ENCODE peak calls at places on chromosomes 2 and 18, in six cellular contexts. E, P, I, V, M and F are unnamed samples.

GRCh38 chr18:75305984-75306383 is 95.4 kb downstream of the TSHZ1 start:
- DNase-seq in E (no peak), P (no peak), I (no peak), V (no peak), M (no peak), F (no peak)

GRCh38 chr2:75142081-75142480 is 57.2 kb downstream of the TACR1 start:
- DNase-seq in E (no peak), P (no peak), I (no peak), V (no peak), M (no peak), F (no peak)

GRCh38 chr18:35590935-35591334 is 9.4 kb downstream of the GALNT1 start:
- DNase-seq in E (no peak), P (peak; percentile 60), I (no peak), V (peak; percentile 45), M (no peak), F (no peak)

GRCh38 chr2:188786368-188786781 is 187.8 kb upstream of the COL3A1 start:
- DNase-seq in E (no peak), P (peak; percentile 79), I (no peak), V (peak; percentile 90), M (no peak), F (no peak)

GRCh38 chr2:217515615-217516309 is 487.0 kb downstream of the TNS1 start:
- DNase-seq in E (no peak), P (no peak), I (no peak), V (no peak), M (no peak), F (no peak)

GRCh38 chr2:181022652-181023051 is 42.2 kb downstream of the UBE2E3 start:
- DNase-seq in E (no peak), P (no peak), I (no peak), V (no peak), M (no peak), F (no peak)

GRCh38 chr2:77484026-77484425 is 38.1 kb downstream of the LRRTM4 start:
- DNase-seq in E (no peak), P (no peak), I (no peak), V (peak; percentile 83), M (no peak), F (peak; percentile 78)

GRCh38 chr2:31660165-31660564 is 79.4 kb upstream of the SRD5A2 start:
- DNase-seq in E (no peak), P (no peak), I (no peak), V (no peak), M (no peak), F (no peak)

GRCh38 chr2:1970341-1970740 is 226.0 kb upstream of the PXDN start:
- DNase-seq in E (no peak), P (no peak), I (no peak), V (no peak), M (no peak), F (no peak)

GRCh38 chr18:23784811-23785245 is 95.6 kb downstream of the LAMA3 start:
- DNase-seq in E (no peak), P (peak; percentile 93), I (peak; percentile 10), V (peak; percentile 41), M (no peak), F (peak; percentile 71)

GRCh38 chr2:70771446-70771845 is 3.4 kb upstream of the ADD2 start:
- DNase-seq in E (no peak), P (no peak), I (no peak), V (no peak), M (no peak), F (no peak)

GRCh38 chr18:10431680-10432079 is 22.8 kb upstream of the APCDD1 start:
- DNase-seq in E (no peak), P (no peak), I (no peak), V (no peak), M (no peak), F (no peak)

GRCh38 chr18:3547891-3548615 is 98.1 kb downstream of the TGIF1 start:
- DNase-seq in E (no peak), P (no peak), I (no peak), V (no peak), M (no peak), F (no peak)

GRCh38 chr2:134712334-134712733 is 6.5 kb downstream of the TMEM163 start:
- DNase-seq in E (no peak), P (no peak), I (no peak), V (no peak), M (no peak), F (no peak)
- H3K4me2 ChIP-seq in E (no peak overlapping the region), P (no peak overlapping the region), I (no peak overlapping the region), V (peak overlapping the region; percentile 34), M (no peak overlapping the region), F (no peak overlapping the region)

GRCh38 chr18:41324020-41324791 is 630.8 kb upstream of the PIK3C3 start:
- DNase-seq in E (no peak), P (peak; percentile 17), I (no peak), V (peak; percentile 26), M (no peak), F (no peak)
- H2BK15ac ChIP-seq in E (no peak overlapping the region), P (peak overlapping the region; percentile 96), I (no peak overlapping the region), V (no peak overlapping the region), M (no peak overlapping the region), F (no peak overlapping the region)

GRCh38 chr2:11375689-11376027 is 31.2 kb upstream of the ROCK2 start:
- DNase-seq in E (no peak), P (no peak), I (no peak), V (no peak), M (no peak), F (no peak)

GRCh38 chr2:11376071-11376470 is 31.6 kb upstream of the ROCK2 start:
- DNase-seq in E (no peak), P (no peak), I (no peak), V (no peak), M (no peak), F (no peak)

GRCh38 chr2:11375025-11375688 is 30.7 kb upstream of the ROCK2 start:
- DNase-seq in E (no peak), P (no peak), I (no peak), V (peak; percentile 23), M (no peak), F (no peak)

GRCh38 chr2:11379558-11379957 is 35.1 kb upstream of the ROCK2 start:
- DNase-seq in E (no peak), P (peak; percentile 47), I (no peak), V (peak; percentile 32), M (no peak), F (no peak)

GRCh38 chr2:11377915-11378649 is 33.6 kb upstream of the ROCK2 start:
- DNase-seq in E (no peak), P (peak; percentile 79), I (no peak), V (peak; percentile 57), M (no peak), F (no peak)
- H3K9ac ChIP-seq in E (no peak overlapping the region), P (peak overlapping the region; percentile 44), I (no peak overlapping the region), V (peak overlapping the region; percentile 82), M (no peak overlapping the region), F (no peak overlapping the region)

GRCh38 chr2:108919571-108920373 is 69.2 kb downstream of the EDAR start:
- DNase-seq in E (no peak), P (no peak), I (no peak), V (no peak), M (no peak), F (no peak)

GRCh38 chr2:108918941-108919341 is 70.1 kb downstream of the EDAR start:
- DNase-seq in E (no peak), P (no peak), I (no peak), V (no peak), M (no peak), F (no peak)

GRCh38 chr2:108917078-108917440 is 72.0 kb downstream of the EDAR start:
- DNase-seq in E (peak; percentile 14), P (peak; percentile 20), I (no peak), V (no peak), M (no peak), F (no peak)

GRCh38 chr2:108917526-108917925 is 71.5 kb downstream of the EDAR start:
- DNase-seq in E (peak; percentile 3), P (no peak), I (no peak), V (no peak), M (no peak), F (no peak)

DNA sequence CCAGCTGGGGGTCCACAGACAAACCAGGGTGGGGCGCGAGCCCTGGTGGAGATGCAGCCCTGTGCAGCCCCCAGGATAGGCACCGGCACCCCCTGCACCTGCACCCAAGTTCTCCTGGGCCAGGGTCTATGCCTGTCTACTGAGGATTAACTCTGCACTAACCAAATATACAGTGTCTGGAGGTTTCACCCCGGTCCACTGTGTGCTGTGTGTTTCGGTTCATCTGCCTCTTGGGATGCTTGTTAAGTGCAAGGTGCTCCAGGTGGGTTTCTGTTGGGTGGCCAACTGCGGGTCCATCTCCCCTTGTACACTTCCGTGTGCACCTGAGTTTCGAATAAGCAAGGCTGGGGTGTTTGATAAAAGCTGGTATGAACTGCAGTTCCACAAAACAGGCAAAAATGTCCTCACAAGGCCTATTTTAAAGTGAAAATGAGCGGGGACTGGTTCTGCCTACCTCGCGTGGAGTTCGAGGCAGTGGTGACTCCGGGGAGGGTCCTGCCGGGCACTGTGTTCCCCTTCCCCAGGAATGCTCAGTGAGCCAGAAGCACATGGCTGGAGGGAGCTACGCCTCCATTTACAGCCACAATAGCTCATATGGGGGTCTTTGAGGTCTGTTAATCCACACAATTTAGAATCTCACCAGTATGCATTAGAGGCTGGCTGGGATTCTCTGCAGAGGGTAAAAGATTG is 70.7 kb downstream of the EDAR start:
- DNase-seq in E (no peak), P (no peak), I (no peak), V (no peak), M (no peak), F (no peak)
- H3K4me2 ChIP-seq in E (no peak overlapping the region), P (no peak overlapping the region), I (no peak overlapping the region), V (no peak overlapping the region), M (no peak overlapping the region), F (no peak overlapping the region)

GRCh38 chr18:45276878-45277277 is 338.4 kb upstream of the SLC14A2 start:
- DNase-seq in E (no peak), P (no peak), I (no peak), V (no peak), M (no peak), F (no peak)

GRCh38 chr18:45282101-45282812 is 333.0 kb upstream of the SLC14A2 start:
- DNase-seq in E (no peak), P (no peak), I (no peak), V (no peak), M (no peak), F (no peak)

GRCh38 chr18:45284174-45284573 is 331.1 kb upstream of the SLC14A2 start:
- DNase-seq in E (peak; percentile 31), P (no peak), I (no peak), V (no peak), M (no peak), F (peak; percentile 55)

GRCh38 chr18:45277870-45278269 is 337.4 kb upstream of the SLC14A2 start:
- DNase-seq in E (no peak), P (no peak), I (no peak), V (no peak), M (no peak), F (no peak)

DNA sequence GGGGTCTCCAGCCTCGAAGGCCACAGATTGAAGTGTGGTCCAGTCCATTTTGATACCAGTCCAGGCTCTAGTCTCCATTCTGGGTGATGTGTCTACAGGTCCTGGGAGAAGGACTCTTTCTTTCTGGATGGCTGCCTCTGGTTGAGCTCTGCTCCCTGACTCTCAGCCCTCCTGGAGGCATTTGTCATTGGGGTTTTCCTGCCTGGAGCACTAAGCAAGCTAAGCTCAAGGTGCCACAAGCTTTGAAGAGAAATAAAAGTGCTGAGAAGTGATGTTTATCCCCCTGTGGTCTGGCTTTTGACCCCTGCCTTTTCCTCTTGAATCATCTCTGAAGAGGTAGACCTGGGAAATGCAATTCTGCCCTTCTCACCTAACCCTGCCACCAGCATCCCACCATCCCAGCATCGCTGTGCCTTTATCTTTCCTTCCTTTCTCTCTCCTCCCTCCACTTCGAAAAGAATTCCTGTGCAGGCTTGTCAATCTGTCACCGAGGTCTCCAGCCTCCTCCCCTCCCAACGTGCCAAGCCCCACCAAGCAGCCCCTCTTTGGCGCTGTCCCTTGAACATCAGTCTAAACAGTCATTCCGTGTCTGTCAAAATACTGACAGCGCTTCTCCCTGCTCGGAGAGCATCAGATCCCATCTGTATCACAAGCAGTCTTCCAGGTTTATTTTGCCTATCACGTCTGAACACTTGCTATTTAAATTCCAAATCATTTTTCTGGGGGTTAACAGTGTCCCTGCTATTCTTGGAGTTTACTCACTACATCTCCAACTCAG is 334.6 kb upstream of the SLC14A2 start:
- DNase-seq in E (no peak), P (no peak), I (no peak), V (no peak), M (no peak), F (no peak)
- H2BK15ac ChIP-seq in E (no peak overlapping the region), P (no peak overlapping the region), I (no peak overlapping the region), V (no peak overlapping the region), M (no peak overlapping the region), F (no peak overlapping the region)